ENCODE peak calls at places on chromosomes 7 and 10, in four cellular contexts. One of them, this sample, is unnamed.

GRCh38 chr7:42071372-42072261 is 165.4 kb downstream of the GLI3 start:
- DNase-seq in cardiac muscle cell: peak; percentile 58
- DNase-seq in kidney epithelial cell: no peak
- DNase-seq in heart right ventricle: no peak
- DNase-seq in this sample: peak; percentile 62

GRCh38 chr7:33862946-33863814 is 42.2 kb upstream of the BMPER start:
- DNase-seq in cardiac muscle cell: peak; percentile 59
- DNase-seq in kidney epithelial cell: no peak
- DNase-seq in heart right ventricle: peak; percentile 20
- DNase-seq in this sample: no peak

GRCh38 chr10:126177414-126178030 is 210.8 kb downstream of the ADAM12 start:
- DNase-seq in cardiac muscle cell: no peak
- DNase-seq in kidney epithelial cell: no peak
- DNase-seq in heart right ventricle: no peak
- DNase-seq in this sample: no peak

GRCh38 chr7:30928254-30928872 is 16.7 kb downstream of the AQP1 start:
- DNase-seq in cardiac muscle cell: no peak
- DNase-seq in kidney epithelial cell: no peak
- DNase-seq in heart right ventricle: no peak
- DNase-seq in this sample: no peak

GRCh38 chr7:42091461-42092229 is 145.4 kb downstream of the GLI3 start:
- DNase-seq in cardiac muscle cell: no peak
- DNase-seq in kidney epithelial cell: peak; percentile 61
- DNase-seq in heart right ventricle: no peak
- DNase-seq in this sample: no peak

GRCh38 chr10:119243478-119243877 is 36.1 kb downstream of the GRK5 start:
- DNase-seq in cardiac muscle cell: peak; percentile 30
- DNase-seq in kidney epithelial cell: no peak
- DNase-seq in heart right ventricle: no peak
- DNase-seq in this sample: no peak

GRCh38 chr10:12596055-12596576 is 246.8 kb downstream of the CAMK1D start:
- DNase-seq in cardiac muscle cell: no peak
- DNase-seq in kidney epithelial cell: no peak
- DNase-seq in heart right ventricle: no peak
- DNase-seq in this sample: no peak

GRCh38 chr10:80497187-80498038 is 40.3 kb upstream of the SH2D4B start:
- DNase-seq in cardiac muscle cell: peak; percentile 92
- DNase-seq in kidney epithelial cell: no peak
- DNase-seq in heart right ventricle: peak; percentile 73
- DNase-seq in this sample: no peak

GRCh38 chr10:96719205-96719604 is 1.1 kb downstream of the PIK3AP1 start:
- DNase-seq in cardiac muscle cell: no peak
- DNase-seq in kidney epithelial cell: no peak
- DNase-seq in heart right ventricle: no peak
- DNase-seq in this sample: no peak

GRCh38 chr7:154574235-154574634 is 428.7 kb downstream of the PAXIP1 start:
- DNase-seq in cardiac muscle cell: no peak
- DNase-seq in kidney epithelial cell: no peak
- DNase-seq in heart right ventricle: no peak
- DNase-seq in this sample: no peak

GRCh38 chr7:128231021-128231420 is 10.1 kb upstream of the LEP start:
- DNase-seq in cardiac muscle cell: no peak
- DNase-seq in kidney epithelial cell: no peak
- DNase-seq in heart right ventricle: no peak
- DNase-seq in this sample: no peak

GRCh38 chr10:17257466-17258321 is 29.7 kb downstream of the VIM start:
- DNase-seq in cardiac muscle cell: peak; percentile 87
- DNase-seq in kidney epithelial cell: no peak
- DNase-seq in heart right ventricle: peak; percentile 65
- DNase-seq in this sample: no peak

GRCh38 chr10:119235381-119235780 is 28.0 kb downstream of the GRK5 start:
- DNase-seq in cardiac muscle cell: peak; percentile 84
- DNase-seq in kidney epithelial cell: no peak
- DNase-seq in heart right ventricle: peak; percentile 66
- DNase-seq in this sample: no peak

DNA sequence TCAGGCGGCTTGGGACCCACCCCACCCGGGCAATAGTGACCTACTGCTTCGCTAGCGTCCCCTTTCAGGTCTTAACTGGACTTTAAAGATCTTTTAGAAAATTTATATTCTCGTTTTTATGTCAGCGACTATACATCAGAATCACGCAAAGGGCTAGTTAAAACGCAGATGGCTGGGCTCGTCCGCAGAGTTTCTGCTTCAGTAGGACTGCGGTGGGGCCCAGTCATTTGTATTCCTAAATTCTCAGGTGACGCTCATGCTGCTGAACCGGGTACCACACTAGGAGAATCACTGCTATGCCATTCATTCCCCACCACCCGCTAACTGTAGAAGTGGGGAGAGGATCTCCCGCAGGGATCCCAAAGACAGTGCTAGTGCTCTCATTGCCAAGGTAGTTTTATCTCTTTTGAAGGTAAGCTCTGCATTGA is 12.0 kb upstream of the SP8 start:
- DNase-seq in cardiac muscle cell: no peak
- DNase-seq in kidney epithelial cell: no peak
- DNase-seq in heart right ventricle: no peak
- DNase-seq in this sample: no peak
- H3K4me3 ChIP-seq in cardiac muscle cell: peak overlapping the region; percentile 69
- H3K4me3 ChIP-seq in kidney epithelial cell: no peak overlapping the region
- H3K4me3 ChIP-seq in heart right ventricle: peak overlapping the region; percentile 34
- H3K4me3 ChIP-seq in this sample: no peak overlapping the region

GRCh38 chr10:87532696-87533095 is 28.0 kb downstream of the MINPP1 start:
- DNase-seq in cardiac muscle cell: no peak
- DNase-seq in kidney epithelial cell: no peak
- DNase-seq in heart right ventricle: no peak
- DNase-seq in this sample: no peak
- H3K4me3 ChIP-seq in cardiac muscle cell: no peak overlapping the region
- H3K4me3 ChIP-seq in kidney epithelial cell: no peak overlapping the region
- H3K4me3 ChIP-seq in heart right ventricle: no peak overlapping the region
- H3K4me3 ChIP-seq in this sample: no peak overlapping the region

DNA sequence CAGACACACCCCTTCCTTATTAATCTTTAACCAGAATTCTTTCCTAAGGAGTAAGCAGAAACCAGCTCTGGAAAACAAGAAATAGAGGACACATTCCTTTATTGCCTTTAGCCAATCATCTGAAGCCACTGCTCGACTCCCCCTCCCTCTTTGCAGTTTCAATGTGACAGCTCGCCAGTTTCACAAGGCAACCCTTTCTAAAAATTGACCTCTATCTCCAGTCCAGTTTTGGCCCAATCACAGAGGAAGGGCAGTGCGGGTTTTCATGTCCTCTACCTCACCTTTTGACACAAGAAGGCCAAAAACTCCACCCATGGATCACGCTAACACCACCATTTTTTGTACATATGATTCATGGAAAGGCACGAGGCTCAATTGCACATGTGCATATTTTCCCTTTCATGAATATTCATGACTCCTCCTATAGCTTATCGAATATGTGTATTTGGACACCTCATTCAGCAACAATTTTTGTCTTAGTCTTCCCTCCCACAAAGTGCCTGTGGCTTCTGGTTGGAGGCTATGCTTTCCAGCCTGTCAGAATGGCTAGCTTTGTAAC is 24.3 kb downstream of the IFIT3 start:
- DNase-seq in cardiac muscle cell: peak; percentile 97
- DNase-seq in kidney epithelial cell: peak; percentile 86
- DNase-seq in heart right ventricle: peak; percentile 51
- DNase-seq in this sample: peak; percentile 88
- H3K4me3 ChIP-seq in cardiac muscle cell: no peak overlapping the region
- H3K4me3 ChIP-seq in kidney epithelial cell: peak overlapping the region; percentile 7
- H3K4me3 ChIP-seq in heart right ventricle: no peak overlapping the region
- H3K4me3 ChIP-seq in this sample: peak overlapping the region; percentile 47

DNA sequence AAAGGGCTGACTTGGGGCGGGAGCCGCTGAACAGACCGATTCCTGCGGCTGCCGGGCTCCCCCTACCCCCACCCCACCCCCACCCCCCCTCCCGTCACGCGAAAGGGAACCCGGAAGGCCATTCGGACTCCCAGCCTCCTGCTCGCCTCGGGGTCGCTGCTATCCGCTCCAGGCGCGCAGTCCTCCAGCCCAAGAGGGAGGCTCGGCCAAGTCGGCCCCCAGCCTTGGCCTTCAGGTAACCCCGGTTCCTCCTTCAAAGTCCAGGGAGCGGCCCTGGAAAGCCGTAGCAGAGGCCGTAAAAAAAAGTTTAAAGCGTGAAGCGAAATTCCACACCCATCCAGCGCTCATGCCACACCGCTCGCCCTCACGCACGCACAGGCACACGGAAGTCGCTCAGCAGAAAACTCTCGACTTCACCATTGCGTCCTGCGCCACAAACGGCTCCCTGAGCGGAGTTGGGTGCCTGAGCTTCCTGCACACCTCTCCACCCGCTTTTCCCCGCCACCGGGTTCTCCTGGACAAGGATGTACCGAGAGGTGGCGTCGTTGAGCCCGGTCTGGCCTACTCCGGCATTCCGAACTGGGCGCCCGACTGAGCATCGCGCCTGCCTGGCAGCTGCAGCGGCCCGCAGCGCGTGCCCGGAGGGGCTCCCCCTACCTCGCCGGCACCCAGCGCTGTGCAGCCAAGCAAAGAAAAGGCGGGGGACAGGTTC is 1.4 kb downstream of the SORCS3 start:
- DNase-seq in cardiac muscle cell: peak; percentile 9
- DNase-seq in kidney epithelial cell: no peak
- DNase-seq in heart right ventricle: peak; percentile 14
- DNase-seq in this sample: no peak
- H3K4me3 ChIP-seq in cardiac muscle cell: peak overlapping the region; percentile 91
- H3K4me3 ChIP-seq in kidney epithelial cell: peak overlapping the region; percentile 48
- H3K4me3 ChIP-seq in heart right ventricle: no peak overlapping the region
- H3K4me3 ChIP-seq in this sample: peak overlapping the region; percentile 23

DNA sequence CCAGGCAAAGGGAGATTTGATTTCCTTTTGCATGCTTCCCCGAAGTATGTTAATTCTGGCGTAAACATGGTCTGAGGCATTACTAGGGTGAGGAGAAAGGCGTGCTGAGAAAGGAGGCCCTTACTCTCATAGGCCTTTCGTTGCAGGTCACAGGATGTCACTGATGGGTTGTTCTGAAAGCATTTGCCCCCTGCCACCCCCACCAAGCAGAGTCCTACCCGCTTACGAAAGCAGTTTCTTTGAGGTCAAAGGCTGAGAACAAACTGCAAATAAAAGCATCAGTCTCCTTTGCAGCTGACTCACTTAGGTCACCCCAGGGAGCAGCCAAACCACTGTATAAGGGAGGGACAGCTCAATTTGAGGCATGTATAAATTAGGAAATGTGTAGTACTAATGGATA is 57.1 kb downstream of the BPGM start:
- DNase-seq in cardiac muscle cell: peak; percentile 48
- DNase-seq in kidney epithelial cell: no peak
- DNase-seq in heart right ventricle: no peak
- DNase-seq in this sample: no peak
- H3K4me3 ChIP-seq in cardiac muscle cell: no peak overlapping the region
- H3K4me3 ChIP-seq in kidney epithelial cell: no peak overlapping the region
- H3K4me3 ChIP-seq in heart right ventricle: no peak overlapping the region
- H3K4me3 ChIP-seq in this sample: no peak overlapping the region

GRCh38 chr7:116592445-116592844 is 67.6 kb downstream of the CAV1 start:
- DNase-seq in cardiac muscle cell: no peak
- DNase-seq in kidney epithelial cell: no peak
- DNase-seq in heart right ventricle: peak; percentile 36
- DNase-seq in this sample: no peak
- H3K4me3 ChIP-seq in cardiac muscle cell: no peak overlapping the region
- H3K4me3 ChIP-seq in kidney epithelial cell: no peak overlapping the region
- H3K4me3 ChIP-seq in heart right ventricle: peak overlapping the region; percentile 3
- H3K4me3 ChIP-seq in this sample: no peak overlapping the region

DNA sequence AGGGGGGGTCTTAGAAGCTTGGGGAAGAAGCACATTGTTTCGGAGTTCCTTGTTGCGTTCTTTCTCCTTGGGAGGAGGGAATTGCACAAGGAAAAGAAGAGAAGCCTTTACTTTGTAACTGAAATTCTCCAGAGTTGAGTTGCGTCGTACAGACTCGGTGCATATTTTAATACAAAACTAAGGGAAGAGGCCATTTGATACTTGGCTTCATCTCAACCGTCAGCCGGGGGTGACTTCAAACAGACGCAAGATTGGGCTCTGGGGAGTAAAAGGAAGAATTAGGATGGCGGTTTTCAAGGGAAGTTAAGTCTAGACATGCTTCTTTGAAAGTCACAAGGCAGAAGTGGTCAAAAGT is 1.5 kb downstream of the PRR15 start:
- DNase-seq in cardiac muscle cell: no peak
- DNase-seq in kidney epithelial cell: no peak
- DNase-seq in heart right ventricle: no peak
- DNase-seq in this sample: no peak
- H3K4me3 ChIP-seq in cardiac muscle cell: peak overlapping the region; percentile 54
- H3K4me3 ChIP-seq in kidney epithelial cell: peak overlapping the region; percentile 68
- H3K4me3 ChIP-seq in heart right ventricle: peak overlapping the region; percentile 42
- H3K4me3 ChIP-seq in this sample: peak overlapping the region; percentile 71

GRCh38 chr7:98866341-98866740 is 3.5 kb downstream of the TMEM130 start:
- DNase-seq in cardiac muscle cell: no peak
- DNase-seq in kidney epithelial cell: no peak
- DNase-seq in heart right ventricle: no peak
- DNase-seq in this sample: no peak
- H3K4me3 ChIP-seq in cardiac muscle cell: no peak overlapping the region
- H3K4me3 ChIP-seq in kidney epithelial cell: no peak overlapping the region
- H3K4me3 ChIP-seq in heart right ventricle: no peak overlapping the region
- H3K4me3 ChIP-seq in this sample: no peak overlapping the region

GRCh38 chr10:44962870-44963738 is 3.5 kb downstream of the RASSF4 start:
- DNase-seq in cardiac muscle cell: no peak
- DNase-seq in kidney epithelial cell: no peak
- DNase-seq in heart right ventricle: peak; percentile 22
- DNase-seq in this sample: no peak

GRCh38 chr10:44965104-44965503 is 5.5 kb downstream of the RASSF4 start:
- DNase-seq in cardiac muscle cell: no peak
- DNase-seq in kidney epithelial cell: no peak
- DNase-seq in heart right ventricle: peak; percentile 1
- DNase-seq in this sample: no peak

GRCh38 chr10:44961931-44962750 is 2.5 kb downstream of the RASSF4 start:
- DNase-seq in cardiac muscle cell: no peak
- DNase-seq in kidney epithelial cell: no peak
- DNase-seq in heart right ventricle: peak; percentile 7
- DNase-seq in this sample: no peak

GRCh38 chr10:44965651-44966097 is 6.1 kb downstream of the RASSF4 start:
- DNase-seq in cardiac muscle cell: no peak
- DNase-seq in kidney epithelial cell: no peak
- DNase-seq in heart right ventricle: peak; percentile 44
- DNase-seq in this sample: no peak

DNA sequence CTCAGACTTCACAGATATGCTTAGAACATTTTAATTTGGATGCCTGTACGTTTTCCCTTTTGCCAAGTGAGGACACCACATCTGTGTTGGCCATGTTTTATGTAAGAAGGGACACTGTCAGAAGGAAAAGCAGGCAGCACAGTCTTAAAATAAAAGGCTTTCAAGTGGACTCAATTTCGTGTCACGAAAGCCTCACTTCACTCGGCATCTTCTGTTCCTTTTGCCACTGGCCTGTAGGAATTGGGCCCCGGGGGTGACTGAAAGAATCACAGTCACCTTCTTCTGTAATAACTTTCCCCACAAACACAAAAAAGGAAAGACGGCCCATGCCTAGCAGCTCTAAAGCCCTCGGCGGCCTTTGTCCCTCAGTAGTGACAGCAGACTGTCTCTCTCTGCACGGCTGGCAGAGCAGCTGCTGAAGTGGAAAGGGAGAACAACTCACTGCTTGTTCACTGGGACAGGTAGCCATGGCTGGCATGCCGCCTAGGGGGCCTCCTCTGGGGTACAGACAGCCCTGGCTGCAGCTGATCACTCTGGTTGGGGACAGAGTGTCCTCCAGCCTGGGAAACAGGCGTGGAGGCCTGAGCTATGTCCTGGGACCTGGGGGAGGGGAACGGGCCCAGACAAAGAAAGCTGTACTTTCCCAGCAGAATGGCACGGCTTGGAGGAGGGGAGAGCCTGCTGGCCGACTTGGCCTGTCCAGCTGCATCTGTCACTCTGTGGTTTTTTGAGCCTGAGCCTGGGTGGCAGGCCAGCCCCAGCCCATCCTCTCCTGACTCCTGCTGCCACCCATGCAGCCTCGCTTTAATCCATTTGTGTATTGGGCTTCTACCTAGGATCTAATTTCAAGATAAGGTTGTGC is 4.4 kb downstream of the RASSF4 start:
- DNase-seq in cardiac muscle cell: no peak
- DNase-seq in kidney epithelial cell: no peak
- DNase-seq in heart right ventricle: peak; percentile 65
- DNase-seq in this sample: peak; percentile 42
- H3K4me3 ChIP-seq in cardiac muscle cell: no peak overlapping the region
- H3K4me3 ChIP-seq in kidney epithelial cell: no peak overlapping the region
- H3K4me3 ChIP-seq in heart right ventricle: no peak overlapping the region
- H3K4me3 ChIP-seq in this sample: no peak overlapping the region